ENCODE peak calls at places on chromosomes 11 and 22, in six cellular contexts. X is A673, J is T-helper 9 cell, A is NCI-H1092, U is T-cell, S is dorsolateral prefrontal cortex. C is an unnamed sample.

GRCh38 chr11:35006389-35007128 is 90.1 kb downstream of the PDHX start:
- DNase-seq in X (no peak), J (no peak), A (no peak), U (peak; percentile 20), S (no peak), C (no peak)

GRCh38 chr11:61026121-61027031 is 54.9 kb downstream of the CD6 start:
- DNase-seq in X (no peak), J (peak; percentile 46), A (no peak), U (peak; percentile 54), S (no peak), C (no peak)

GRCh38 chr11:68343761-68344256 is 31.4 kb downstream of the LRP5 start:
- DNase-seq in X (no peak), J (no peak), A (no peak), U (no peak), S (no peak), C (no peak)

GRCh38 chr11:128517457-128518230 is 69.7 kb downstream of the ETS1 start:
- DNase-seq in X (no peak), J (no peak), A (no peak), U (no peak), S (no peak), C (no peak)

GRCh38 chr22:23743303-23743705 is 7.6 kb downstream of the ZNF70 start:
- DNase-seq in X (no peak), J (no peak), A (peak; percentile 78), U (no peak), S (peak; percentile 67), C (peak; percentile 26)

GRCh38 chr11:15773024-15773423 is 583.3 kb downstream of the SOX6 start:
- DNase-seq in X (no peak), J (no peak), A (no peak), U (no peak), S (no peak), C (no peak)

GRCh38 chr11:2355000-2355644 is 22.0 kb upstream of the CD81 start:
- DNase-seq in X (no peak), J (no peak), A (no peak), U (no peak), S (no peak), C (no peak)

GRCh38 chr11:90788956-90789355 is 566.1 kb upstream of the CHORDC1 start:
- DNase-seq in X (no peak), J (no peak), A (no peak), U (no peak), S (no peak), C (no peak)

GRCh38 chr11:130550160-130550559 is 101.7 kb downstream of the ADAMTS15 start:
- DNase-seq in X (no peak), J (no peak), A (no peak), U (no peak), S (no peak), C (no peak)

GRCh38 chr11:18472587-18472986 is 16.9 kb downstream of the LDHAL6A start:
- DNase-seq in X (no peak), J (no peak), A (no peak), U (no peak), S (no peak), C (no peak)

GRCh38 chr11:68890490-68891231 is 13.0 kb downstream of the MRPL21 start:
- DNase-seq in X (peak; percentile 89), J (no peak), A (no peak), U (no peak), S (peak; percentile 69), C (no peak)

GRCh38 chr11:1463056-1463455 is 23.5 kb downstream of the MOB2 start:
- DNase-seq in X (no peak), J (no peak), A (no peak), U (no peak), S (no peak), C (no peak)

GRCh38 chr22:44263547-44263946 is 49.2 kb downstream of the SHISAL1 start:
- DNase-seq in X (no peak), J (no peak), A (no peak), U (no peak), S (peak; percentile 21), C (no peak)

GRCh38 chr11:69538840-69539239 is 57.4 kb downstream of the LINC01488 start:
- DNase-seq in X (no peak), J (no peak), A (no peak), U (no peak), S (no peak), C (no peak)

GRCh38 chr22:33326540-33327295 is 268.5 kb upstream of the SYN3 start:
- DNase-seq in X (no peak), J (no peak), A (no peak), U (no peak), S (no peak), C (no peak)

GRCh38 chr22:28019881-28020861 is 101.1 kb upstream of the PITPNB start:
- DNase-seq in X (peak; percentile 77), J (peak; percentile 42), A (peak; percentile 14), U (peak; percentile 45), S (peak; percentile 80), C (no peak)

GRCh38 chr11:65651589-65652510 is 10.9 kb downstream of the RELA start:
- DNase-seq in X (no peak), J (no peak), A (no peak), U (no peak), S (no peak), C (no peak)

GRCh38 chr11:69442012-69442806 is 39.3 kb upstream of the LINC01488 start:
- DNase-seq in X (no peak), J (no peak), A (no peak), U (no peak), S (peak; percentile 14), C (no peak)

GRCh38 chr11:67420646-67421420 is 5.4 kb downstream of the CARNS1 start:
- DNase-seq in X (peak; percentile 96), J (peak; percentile 99), A (peak; percentile 91), U (peak; percentile 98), S (peak; percentile 97), C (peak; percentile 48)